ENCODE peak calls at places on chromosomes 13 and 19, in four cellular contexts. C is sigmoid colon, B is astrocyte of the spinal cord, H is lower lobe of right lung. D is an unnamed sample.

GRCh38 chr13:53151692-53152421 is 123.2 kb downstream of the OLFM4 start:
- DNase-seq in H (no peak), C (no peak), B (no peak), D (no peak)

GRCh38 chr19:35008891-35009341 is 8.8 kb downstream of the GRAMD1A start:
- DNase-seq in B (no peak), C (peak; percentile 65), H (no peak), D (no peak)

GRCh38 chr13:97030705-97031452 is 36.6 kb upstream of the OXGR1 start:
- DNase-seq in C (no peak), B (peak; percentile 66), H (no peak), D (no peak)

GRCh38 chr13:97621631-97622030 is 187.7 kb downstream of the RAP2A start:
- DNase-seq in B (no peak), H (no peak), C (no peak), D (no peak)

GRCh38 chr13:38542601-38543000 is 144.3 kb upstream of the FREM2 start:
- DNase-seq in B (peak; percentile 8), H (no peak), C (no peak), D (no peak)

GRCh38 chr19:6276447-6276846 is 3.3 kb downstream of the MLLT1 start:
- DNase-seq in B (peak; percentile 59), C (peak; percentile 94), H (no peak), D (no peak)

GRCh38 chr13:21742041-21742440 is 71.2 kb downstream of the FGF9 start:
- DNase-seq in H (no peak), C (no peak), B (no peak), D (no peak)

GRCh38 chr13:76667551-76667950 is 218.7 kb downstream of the KCTD12 start:
- DNase-seq in B (peak; percentile 64), H (no peak), C (no peak), D (no peak)

GRCh38 chr19:13717194-13717643 is 47.1 kb upstream of the MRI1 start:
- DNase-seq in H (no peak), B (no peak), C (no peak), D (no peak)

GRCh38 chr19:28846094-28846812 is 366.7 kb downstream of the UQCRFS1 start:
- DNase-seq in H (no peak), C (no peak), B (no peak), D (no peak)

GRCh38 chr19:37986048-37986750 is 79.2 kb downstream of the SIPA1L3 start:
- DNase-seq in B (no peak), H (no peak), C (no peak), D (no peak)

GRCh38 chr19:45154064-45154827 is 6.5 kb downstream of the NKPD1 start:
- DNase-seq in H (no peak), C (no peak), B (peak; percentile 85), D (no peak)

GRCh38 chr19:33659835-33660234 is 38.1 kb downstream of the CHST8 start:
- DNase-seq in C (no peak), B (no peak), H (no peak), D (no peak)

GRCh38 chr19:14369399-14370168 is 11.7 kb upstream of the ADGRE5 start:
- DNase-seq in B (peak; percentile 25), C (no peak), H (no peak), D (peak; percentile 57)

GRCh38 chr13:85729296-85729695 is 69.9 kb downstream of the SLITRK6 start:
- DNase-seq in B (peak; percentile 28), C (no peak), H (no peak), D (no peak)

GRCh38 chr19:50721441-50722137 is 1.6 kb upstream of the CLEC11A start:
- DNase-seq in H (no peak), B (no peak), C (no peak), D (no peak)

GRCh38 chr13:36986462-36987240 is 12.5 kb downstream of the ALG5 start:
- DNase-seq in C (no peak), B (peak; percentile 42), H (no peak), D (no peak)

GRCh38 chr13:21934309-21934708 is 263.4 kb downstream of the FGF9 start:
- DNase-seq in B (no peak), C (no peak), H (no peak), D (no peak)

GRCh38 chr19:49875801-49876421 is 1.2 kb downstream of the AKT1S1 start:
- DNase-seq in C (peak; percentile 85), B (peak; percentile 56), H (peak; percentile 75), D (peak; percentile 64)

GRCh38 chr13:32639502-32640105 is 53.4 kb downstream of the PDS5B start:
- DNase-seq in B (peak; percentile 72), C (peak; percentile 77), H (no peak), D (no peak)

GRCh38 chr19:936175-936546 is 10.3 kb downstream of the ARID3A start:
- DNase-seq in B (no peak), C (no peak), H (no peak), D (no peak)

GRCh38 chr19:15194938-15195337 is 5.9 kb downstream of the NOTCH3 start:
- DNase-seq in B (peak; percentile 27), C (no peak), H (no peak), D (no peak)

GRCh38 chr19:5929179-5929578 is 15.1 kb downstream of the CAPS start:
- DNase-seq in C (no peak), H (no peak), B (no peak), D (no peak)

GRCh38 chr13:43804461-43805070 is 17.8 kb upstream of the ENOX1 start:
- DNase-seq in H (no peak), C (no peak), B (peak; percentile 88), D (no peak)

GRCh38 chr19:50803633-50804419 is 13.6 kb downstream of the ACP4 start:
- DNase-seq in C (no peak), B (no peak), H (no peak), D (no peak)

GRCh38 chr19:38849746-38850230 is at the start of gene HNRNPL:
- DNase-seq in B (no peak), C (no peak), H (peak; percentile 99), D (peak; percentile 99)

GRCh38 chr13:97574926-97575325 is 141.0 kb downstream of the RAP2A start:
- DNase-seq in B (peak; percentile 3), C (no peak), H (no peak), D (no peak)

GRCh38 chr13:47237571-47237970 is 340.7 kb upstream of the HTR2A start:
- DNase-seq in B (no peak), C (no peak), H (no peak), D (no peak)

GRCh38 chr19:18566953-18567352 is 4.7 kb upstream of the UBA52 start:
- DNase-seq in B (no peak), C (no peak), H (no peak), D (no peak)

GRCh38 chr19:18568367-18568766 is 3.3 kb upstream of the UBA52 start:
- DNase-seq in B (no peak), C (no peak), H (no peak), D (no peak)

GRCh38 chr19:18576383-18576782 is 4.7 kb downstream of the UBA52 start:
- DNase-seq in H (no peak), C (no peak), B (no peak), D (no peak)

GRCh38 chr19:18574691-18575291 is 3.1 kb downstream of the UBA52 start:
- DNase-seq in C (no peak), H (no peak), B (no peak), D (no peak)

GRCh38 chr19:18571564-18572344 is at the start of gene UBA52:
- DNase-seq in B (peak; percentile 98), H (peak; percentile 98), C (peak; percentile 99), D (peak; percentile 100)
- TF ChIP-seq CTCF in B (no peak), H (no peak), C (no peak), D (no peak)

DNA sequence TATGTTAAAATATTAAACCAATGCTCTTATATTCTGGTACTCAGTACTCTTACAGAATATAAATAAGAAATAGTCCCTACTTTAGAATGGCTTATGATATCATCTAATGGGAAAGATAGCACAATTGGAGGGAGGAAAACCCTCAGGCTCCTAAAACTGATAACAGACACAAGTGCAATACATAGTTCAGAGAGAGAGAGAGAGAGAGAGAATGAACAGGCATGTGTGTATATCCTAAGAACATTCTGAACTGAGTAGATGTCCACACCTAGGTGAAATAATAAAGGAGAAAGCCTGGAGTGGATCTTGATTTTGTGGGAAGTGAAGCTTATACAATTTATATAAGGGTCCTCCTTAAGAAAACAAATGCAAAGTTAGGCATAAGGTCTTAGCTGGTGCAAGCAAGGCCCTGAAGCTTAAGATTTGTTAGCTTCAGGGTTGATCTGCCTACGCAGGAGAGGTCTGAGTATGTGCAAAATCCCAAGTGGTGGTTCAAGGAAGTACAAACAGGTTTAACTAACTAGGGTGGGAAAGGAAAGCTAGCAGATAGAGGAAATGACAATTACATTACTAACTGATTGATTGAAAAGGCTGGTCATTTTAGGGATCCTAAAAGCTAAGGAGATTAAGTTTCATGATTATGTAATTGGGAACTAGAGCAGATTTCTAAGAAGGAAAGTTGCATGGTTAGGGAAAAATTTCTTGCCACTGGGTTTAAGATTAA is 53.3 kb downstream of the SOX21 start:
- DNase-seq in C (no peak), H (no peak), B (no peak), D (no peak)
- TF ChIP-seq CTCF in C (no peak), H (no peak), B (peak; percentile 17), D (no peak)

GRCh38 chr19:48445606-48446481 is at the start of gene GRWD1:
- DNase-seq in B (peak; percentile 96), H (peak; percentile 94), C (peak; percentile 97), D (peak; percentile 78)
- TF ChIP-seq CTCF in B (peak; percentile 6), H (no peak), C (no peak), D (no peak)

GRCh38 chr13:113508531-113509254 is 18.2 kb upstream of the DCUN1D2 start:
- DNase-seq in B (no peak), C (no peak), H (peak; percentile 61), D (no peak)

GRCh38 chr13:113510871-113511270 is 20.4 kb upstream of the DCUN1D2 start:
- DNase-seq in C (no peak), B (no peak), H (no peak), D (no peak)

GRCh38 chr13:113511361-113511760 is 20.9 kb upstream of the DCUN1D2 start:
- DNase-seq in C (no peak), H (no peak), B (no peak), D (no peak)

GRCh38 chr13:113507564-113508210 is 17.2 kb upstream of the DCUN1D2 start:
- DNase-seq in H (no peak), C (no peak), B (no peak), D (no peak)

DNA sequence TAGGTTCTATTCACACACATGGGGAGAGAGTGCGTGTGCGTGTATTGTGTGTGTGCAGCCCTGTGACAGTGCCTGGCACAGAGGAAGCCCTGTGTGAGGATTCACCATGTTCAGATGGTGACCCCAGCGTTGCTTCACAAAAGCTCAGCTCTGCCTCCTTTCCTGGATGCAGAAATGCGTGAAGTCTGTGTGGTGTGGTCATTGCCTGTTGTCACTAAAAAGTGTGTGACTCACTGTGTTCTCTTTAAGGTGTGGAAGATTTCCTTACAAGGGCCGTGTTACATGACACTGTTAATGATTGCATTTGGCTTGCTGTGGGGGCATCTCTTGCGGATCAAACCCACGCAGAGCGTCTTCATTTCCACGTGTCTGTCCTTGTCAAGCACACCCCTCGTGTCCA is 19.5 kb upstream of the DCUN1D2 start:
- DNase-seq in C (no peak), B (no peak), H (no peak), D (no peak)
- TF ChIP-seq CTCF in C (no peak), B (no peak), H (no peak), D (no peak)

DNA sequence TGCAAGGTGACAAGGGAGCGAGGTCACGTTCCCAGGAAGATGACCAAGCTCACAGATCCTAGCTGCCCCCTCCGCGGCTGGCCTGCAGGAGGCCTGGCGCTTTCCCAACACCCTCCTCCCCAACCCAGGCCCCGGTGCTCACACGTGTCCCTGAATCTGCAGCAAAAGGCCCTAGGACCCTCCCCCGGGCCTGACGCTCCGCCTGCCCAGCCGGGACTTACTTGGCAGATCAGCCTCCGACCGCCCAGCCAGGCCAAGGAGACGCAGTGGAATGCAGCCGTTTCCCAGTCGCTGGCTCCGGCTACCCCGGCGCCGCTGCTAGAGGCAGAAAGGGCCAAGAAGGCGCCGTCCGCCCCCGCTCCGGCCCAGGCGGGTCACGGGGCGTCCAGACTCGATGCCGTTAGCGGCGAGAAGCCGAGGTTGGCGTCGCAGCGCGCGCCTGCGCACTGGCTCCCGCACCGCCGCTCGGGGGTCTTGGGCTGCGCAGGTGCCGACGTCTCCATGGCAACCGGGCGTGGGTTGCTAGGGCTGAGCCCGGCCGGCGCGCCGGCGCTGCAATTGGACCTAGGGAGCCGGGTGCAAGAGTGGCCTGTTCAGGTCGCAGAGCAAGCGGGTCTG is at the start of gene PNMA8A:
- DNase-seq in C (peak; percentile 86), B (peak; percentile 78), H (peak; percentile 62), D (no peak)
- TF ChIP-seq CTCF in C (no peak), B (peak; percentile 13), H (no peak), D (no peak)